ENCODE peak calls at places on chromosomes 4 and X, in seven cellular contexts. B is fibroblast of lung, G is fibroblast of the aortic adventitia, H is ascending aorta, P is AG10803, N is foreskin fibroblast, F is BE2C. L is an unnamed sample.

GRCh38 chrX:69032601-69033000 is 132.7 kb downstream of the PJA1 start:
- DNase-seq in N (no peak), B (no peak), P (no peak), G (no peak), H (no peak), F (no peak), L (peak)

GRCh38 chrX:120660638-120661037 is 30.8 kb upstream of the C1GALT1C1 start:
- DNase-seq in P (peak), B (no peak), H (no peak), N (peak), G (peak), F (no peak), L (no peak)

GRCh38 chr4:7985891-7986441 is 46.3 kb upstream of the AFAP1 start:
- DNase-seq in N (peak), B (peak), H (no peak), G (peak), P (peak), F (no peak), L (no peak)

GRCh38 chr4:40333921-40334352 is 1.2 kb upstream of the CHRNA9 start:
- DNase-seq in H (no peak), B (peak), N (peak), F (peak), P (peak), G (peak), L (no peak)

GRCh38 chr4:154998284-154998683 is 210.2 kb upstream of the NPY2R start:
- DNase-seq in H (no peak), F (no peak), B (peak), P (peak), G (peak), N (peak), L (no peak)

GRCh38 chrX:139832728-139833309 is 100.0 kb downstream of the ATP11C start:
- DNase-seq in G (peak), N (peak), B (no peak), P (no peak), H (no peak), F (no peak), L (no peak)

GRCh38 chr4:155809835-155810234 is 51.0 kb downstream of the GUCY1B1 start:
- DNase-seq in H (no peak), G (peak), F (no peak), P (peak), B (peak), N (peak), L (no peak)

GRCh38 chr4:152577708-152578421 is 42.0 kb upstream of the FBXW7 start:
- DNase-seq in P (no peak), H (no peak), F (no peak), N (no peak), B (no peak), G (no peak), L (no peak)

GRCh38 chr4:6694177-6694901 is 661 bp downstream of the S100P start:
- DNase-seq in P (no peak), N (no peak), G (no peak), H (no peak), F (peak), B (no peak), L (no peak)

GRCh38 chr4:140374130-140374477 is 658 bp downstream of the SCOC start:
- DNase-seq in N (no peak), P (peak), G (no peak), F (no peak), B (no peak), H (no peak), L (no peak)

GRCh38 chr4:78079701-78080430 is 22.7 kb downstream of the FRAS1 start:
- DNase-seq in N (peak), F (no peak), G (no peak), B (peak), P (no peak), H (no peak), L (no peak)

GRCh38 chrX:118325453-118325852 is 20.5 kb upstream of the WDR44 start:
- DNase-seq in B (no peak), G (peak), N (peak), P (no peak), F (no peak), H (no peak), L (no peak)

GRCh38 chr4:111027526-111027925 is 404.6 kb upstream of the PITX2 start:
- DNase-seq in G (peak), F (no peak), P (peak), H (no peak), B (no peak), N (peak), L (no peak)

GRCh38 chr4:30802622-30803323 is 82.6 kb downstream of the PCDH7 start:
- DNase-seq in G (peak), N (peak), F (peak), H (no peak), B (peak), P (peak), L (no peak)

GRCh38 chrX:39772057-39772832 is 325.5 kb downstream of the BCOR start:
- DNase-seq in N (no peak), G (no peak), H (no peak), P (no peak), F (no peak), B (peak), L (no peak)

GRCh38 chrX:74422576-74423288 is 1.4 kb downstream of the SLC16A2 start:
- DNase-seq in P (peak), N (peak), B (peak), H (no peak), G (peak), F (peak), L (no peak)

GRCh38 chrX:115564243-115564642 is 3.3 kb downstream of the PLS3 start:
- DNase-seq in F (no peak), B (no peak), P (no peak), H (no peak), N (peak), G (peak), L (no peak)

GRCh38 chrX:36534900-36535299 is 473.3 kb upstream of the FAM47C start:
- DNase-seq in F (no peak), H (no peak), N (no peak), B (no peak), P (no peak), G (no peak), L (no peak)

GRCh38 chr4:100984901-100985300 is 362.4 kb downstream of the PPP3CA start:
- DNase-seq in G (peak), H (no peak), F (no peak), P (peak), N (peak), B (peak), L (no peak)

GRCh38 chr4:112093636-112094202 is 51.5 kb upstream of the FAM241A start:
- DNase-seq in F (no peak), B (no peak), N (no peak), H (no peak), P (no peak), G (no peak), L (no peak)

GRCh38 chr4:73446336-73446938 is 10.4 kb downstream of the AFP start:
- DNase-seq in H (no peak), G (peak), P (peak), N (peak), F (peak), B (peak), L (no peak)

GRCh38 chr4:55509272-55509671 is 37.4 kb downstream of the CLOCK start:
- DNase-seq in P (no peak), N (no peak), F (peak), B (no peak), G (no peak), H (no peak), L (no peak)

GRCh38 chrX:81259714-81260395 is 58.0 kb downstream of the SH3BGRL start:
- DNase-seq in N (peak), G (peak), F (no peak), P (peak), B (peak), H (no peak), L (no peak)

GRCh38 chr4:15084780-15085179 is 82.5 kb downstream of the CPEB2 start:
- DNase-seq in F (no peak), B (no peak), H (no peak), N (no peak), G (no peak), P (no peak), L (no peak)

GRCh38 chr4:23373269-23373668 is 516.6 kb downstream of the PPARGC1A start:
- DNase-seq in P (no peak), B (no peak), H (no peak), G (peak), F (no peak), N (no peak), L (no peak)

GRCh38 chr4:3645711-3646221 is 113.5 kb upstream of the LRPAP1 start:
- DNase-seq in F (no peak), B (no peak), H (no peak), G (no peak), P (no peak), N (no peak), L (no peak)

GRCh38 chrX:147912093-147912801 is 528 bp downstream of the FMR1 start:
- DNase-seq in H (no peak), P (peak), B (peak), N (peak), F (peak), G (peak), L (no peak)

GRCh38 chrX:139298437-139298836 is 232.1 kb upstream of the F9 start:
- DNase-seq in F (no peak), G (no peak), H (no peak), B (no peak), N (no peak), P (no peak), L (no peak)

GRCh38 chr4:68877555-68877954 is 61.8 kb downstream of the UGT2B10 start:
- DNase-seq in F (no peak), N (no peak), G (no peak), B (no peak), P (no peak), H (no peak), L (no peak)

GRCh38 chr4:7209699-7210098 is 17.4 kb downstream of the SORCS2 start:
- DNase-seq in P (no peak), B (no peak), H (no peak), F (no peak), N (no peak), G (peak), L (no peak)

GRCh38 chrX:39966186-39966585 is 131.6 kb downstream of the BCOR start:
- DNase-seq in N (no peak), B (no peak), P (no peak), H (no peak), G (no peak), F (no peak), L (no peak)

GRCh38 chr4:80710748-80711451 is 319.6 kb upstream of the BMP3 start:
- DNase-seq in P (no peak), B (no peak), N (no peak), H (no peak), F (no peak), G (no peak), L (no peak)

GRCh38 chr4:110622841-110623709 is at the start of gene PITX2:
- DNase-seq in P (peak), F (peak), H (no peak), B (peak), G (peak), N (peak), L (peak)

GRCh38 chr4:23922535-23923115 is 32.8 kb upstream of the PPARGC1A start:
- DNase-seq in H (no peak), B (no peak), F (no peak), N (no peak), G (no peak), P (no peak), L (no peak)

GRCh38 chr4:40152642-40153041 is 44.2 kb upstream of the RHOH start:
- DNase-seq in G (no peak), F (no peak), P (no peak), H (no peak), B (no peak), N (no peak), L (no peak)

GRCh38 chrX:114959729-114960128 is 57.7 kb downstream of the IL13RA2 start:
- DNase-seq in P (peak), G (peak), H (no peak), B (peak), F (no peak), N (peak), L (no peak)

DNA sequence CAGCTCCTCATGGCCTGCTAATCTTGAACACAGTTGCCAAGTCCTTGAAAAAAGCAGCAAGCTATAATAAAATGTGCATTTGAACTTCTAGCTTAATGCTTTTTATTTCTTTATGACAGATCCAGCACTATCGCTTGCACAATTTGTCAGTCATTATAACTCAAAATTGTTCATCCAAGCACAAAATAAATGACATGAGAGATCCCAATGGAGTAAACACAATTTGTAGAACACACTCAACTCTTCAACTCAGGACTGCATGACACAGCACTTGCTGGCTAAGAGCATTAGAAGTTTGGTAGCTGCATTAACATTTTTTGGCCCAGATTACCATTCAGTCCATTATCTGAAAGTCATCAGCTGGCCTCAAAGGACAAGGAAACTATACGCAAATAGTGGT is 530.1 kb downstream of the INPP4B start:
- DNase-seq in B (peak), N (no peak), F (no peak), P (no peak), H (no peak), G (no peak), L (no peak)
- TF ChIP-seq CTCF in B (no peak), N (no peak), F (no peak), P (no peak), H (no peak), G (no peak), L (no peak)

GRCh38 chrX:132488819-132489255 is at the start of gene MBNL3:
- DNase-seq in B (peak), G (peak), F (peak), P (peak), H (no peak), N (peak), L (no peak)
- TF ChIP-seq CTCF in B (no peak), G (no peak), F (no peak), P (no peak), H (no peak), N (no peak), L (no peak)

GRCh38 chr4:98745372-98745771 is 87.0 kb upstream of the TSPAN5 start:
- DNase-seq in P (peak), B (peak), H (no peak), F (peak), G (peak), N (peak), L (no peak)
- TF ChIP-seq CTCF in P (peak), B (peak), H (no peak), F (peak), G (peak), N (peak), L (no peak)

GRCh38 chr4:2600878-2601277 is 64.4 kb downstream of the FAM193A start:
- DNase-seq in N (no peak), F (no peak), B (no peak), P (no peak), H (no peak), G (no peak), L (no peak)

GRCh38 chr4:2604614-2605013 is 68.2 kb downstream of the FAM193A start:
- DNase-seq in H (no peak), P (no peak), B (no peak), G (no peak), N (no peak), F (no peak), L (no peak)

GRCh38 chr4:2595436-2595835 is 59.0 kb downstream of the FAM193A start:
- DNase-seq in B (peak), P (no peak), H (no peak), F (peak), G (no peak), N (no peak), L (no peak)

GRCh38 chr4:2596153-2596552 is 59.7 kb downstream of the FAM193A start:
- DNase-seq in N (no peak), B (no peak), G (no peak), P (no peak), H (no peak), F (no peak), L (no peak)

GRCh38 chr4:2598661-2599654 is 62.5 kb downstream of the FAM193A start:
- DNase-seq in F (peak), B (peak), N (no peak), P (no peak), H (no peak), G (no peak), L (no peak)
- TF ChIP-seq CTCF in F (peak), B (no peak), N (no peak), P (no peak), H (no peak), G (peak), L (no peak)

GRCh38 chr4:99156992-99157391 is 12.9 kb upstream of the ADH4 start:
- DNase-seq in G (no peak), N (peak), B (no peak), H (no peak), P (no peak), F (no peak), L (no peak)

GRCh38 chr4:99157478-99157935 is 13.4 kb upstream of the ADH4 start:
- DNase-seq in N (no peak), G (no peak), P (no peak), B (no peak), H (no peak), F (no peak), L (no peak)

GRCh38 chr4:99161700-99162099 is 17.6 kb upstream of the ADH4 start:
- DNase-seq in F (no peak), P (no peak), H (no peak), N (no peak), G (no peak), B (no peak), L (no peak)

GRCh38 chr4:99154658-99155342 is 10.7 kb upstream of the ADH4 start:
- DNase-seq in P (no peak), H (no peak), G (no peak), F (no peak), N (no peak), B (no peak), L (no peak)

DNA sequence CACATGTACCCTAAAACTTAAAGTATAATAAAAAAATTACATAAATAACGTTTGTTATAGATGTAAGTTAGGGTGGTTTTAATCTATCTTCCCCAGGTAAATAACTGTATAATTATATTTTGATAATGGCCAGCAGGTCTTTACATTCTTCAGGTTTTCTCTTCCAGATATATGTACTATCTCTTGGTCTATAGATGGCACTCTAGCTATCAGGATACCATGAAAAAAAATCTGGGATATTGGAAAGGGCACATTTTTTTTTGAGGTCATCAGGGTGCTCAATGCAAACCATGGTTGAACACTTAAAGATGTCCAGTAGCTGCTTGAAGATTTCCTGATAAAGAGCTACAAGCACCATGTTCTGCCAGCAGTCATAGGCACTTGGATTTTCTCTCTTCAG is 15.6 kb upstream of the ADH4 start:
- DNase-seq in B (peak), F (no peak), N (peak), P (peak), H (no peak), G (peak), L (no peak)
- TF ChIP-seq CTCF in B (no peak), F (no peak), N (no peak), P (peak), H (no peak), G (no peak), L (no peak)

GRCh38 chr4:113636438-113636818 is 125.1 kb downstream of the CAMK2D start:
- DNase-seq in P (no peak), H (no peak), N (no peak), B (no peak), F (no peak), G (no peak), L (no peak)
- TF ChIP-seq CTCF in P (no peak), H (no peak), N (no peak), B (no peak), F (peak), G (no peak), L (no peak)

GRCh38 chrX:135463937-135464336 is 42.2 kb downstream of the SMIM10L2A start:
- DNase-seq in P (peak), B (peak), N (peak), F (no peak), H (no peak), G (peak), L (no peak)
- TF ChIP-seq CTCF in P (peak), B (no peak), N (peak), F (peak), H (no peak), G (peak), L (no peak)

GRCh38 chr4:126396703-126397102 is 1081.9 kb downstream of the FAT4 start:
- DNase-seq in G (no peak), H (no peak), P (no peak), F (no peak), N (no peak), B (no peak), L (no peak)
- TF ChIP-seq CTCF in G (no peak), H (no peak), P (peak), F (peak), N (no peak), B (no peak), L (no peak)